ENCODE peak calls at places on chromosomes 16 and 17, in nine cellular contexts. S is IMR-90, N is transverse colon, I is adrenal gland, K is fibroblast of lung, V is HFFc6, B is body of pancreas, Z is A673, R is GM13976. G is an unnamed sample.

GRCh38 chr17:17034028-17034427 is 8.2 kb upstream of the MPRIP start:
- DNase-seq in B (no peak), R (no peak), I (no peak), N (no peak), Z (no peak), K (no peak), S (no peak), V (no peak), G (no peak)

GRCh38 chr17:75102385-75102821 is 7.4 kb upstream of the ARMC7 start:
- DNase-seq in I (no peak), Z (no peak), V (no peak), N (no peak), S (no peak), R (peak; percentile 62), K (no peak), B (no peak), G (no peak)

GRCh38 chr16:89115216-89115949 is 21.7 kb downstream of the ACSF3 start:
- DNase-seq in V (no peak), Z (no peak), I (peak; percentile 74), S (no peak), K (no peak), B (peak; percentile 33), R (peak; percentile 85), N (peak; percentile 85), G (peak; percentile 77)

GRCh38 chr16:50879873-50880695 is 138.2 kb downstream of the CYLD start:
- DNase-seq in R (no peak), S (no peak), V (no peak), Z (peak; percentile 9), B (peak; percentile 23), K (no peak), N (no peak), I (peak; percentile 15), G (no peak)

GRCh38 chr16:68064791-68065365 is 20.3 kb upstream of the NFATC3 start:
- DNase-seq in N (peak; percentile 78), Z (peak; percentile 76), R (peak; percentile 69), I (peak; percentile 82), S (peak; percentile 91), B (peak; percentile 69), K (peak; percentile 71), V (peak; percentile 87), G (peak; percentile 64)

GRCh38 chr16:5928476-5929055 is 831.0 kb upstream of the EEF2KMT start:
- DNase-seq in K (no peak), Z (no peak), R (no peak), I (no peak), N (no peak), V (no peak), S (no peak), B (no peak), G (no peak)

GRCh38 chr16:54027126-54027922 is 259.3 kb downstream of the IRX3 start:
- DNase-seq in S (peak; percentile 83), B (no peak), V (peak; percentile 72), K (peak; percentile 58), Z (no peak), I (peak; percentile 33), R (no peak), N (no peak), G (no peak)

GRCh38 chr17:67628580-67629013 is 89.1 kb upstream of the NOL11 start:
- DNase-seq in K (peak; percentile 28), S (no peak), N (no peak), I (peak; percentile 51), V (no peak), Z (peak; percentile 19), B (peak; percentile 56), R (peak; percentile 80), G (no peak)

GRCh38 chr16:67237396-67238277 is 9.6 kb downstream of the FHOD1 start:
- DNase-seq in R (no peak), I (no peak), Z (no peak), B (peak; percentile 12), S (no peak), K (no peak), N (no peak), V (no peak), G (no peak)

GRCh38 chr17:8488931-8489330 is 53.2 kb downstream of the NDEL1 start:
- DNase-seq in B (no peak), N (no peak), S (peak; percentile 98), Z (peak; percentile 25), I (peak; percentile 80), V (peak; percentile 98), R (no peak), K (peak; percentile 93), G (no peak)

GRCh38 chr17:73280191-73280590 is 18.5 kb upstream of the CPSF4L start:
- DNase-seq in N (no peak), B (no peak), V (no peak), I (no peak), R (no peak), K (no peak), S (no peak), Z (no peak), G (no peak)

GRCh38 chr17:7004398-7005253 is 7.8 kb upstream of the RNASEK start:
- DNase-seq in S (peak; percentile 54), N (no peak), R (peak; percentile 76), K (peak; percentile 64), Z (peak; percentile 87), V (peak; percentile 56), B (no peak), I (peak; percentile 35), G (no peak)

GRCh38 chr17:78299052-78299451 is 60.8 kb downstream of the SOCS3 start:
- DNase-seq in S (no peak), Z (no peak), V (no peak), N (no peak), B (no peak), K (no peak), R (no peak), I (no peak), G (no peak)

GRCh38 chr16:57562669-57563486 is 20.4 kb downstream of the ADGRG5 start:
- DNase-seq in B (no peak), N (no peak), K (no peak), S (no peak), I (no peak), V (no peak), R (no peak), Z (no peak), G (no peak)

GRCh38 chr16:84989791-84990620 is 21.3 kb downstream of the ZDHHC7 start:
- DNase-seq in S (no peak), K (no peak), N (no peak), R (no peak), Z (no peak), B (no peak), I (no peak), V (no peak), G (no peak)

GRCh38 chr17:30521766-30522165 is 44.6 kb downstream of the GOSR1 start:
- DNase-seq in B (no peak), N (no peak), V (no peak), K (no peak), R (no peak), S (no peak), I (no peak), Z (no peak), G (no peak)

GRCh38 chr16:72371307-72372081 is 199.5 kb upstream of the PMFBP1 start:
- DNase-seq in Z (no peak), K (peak; percentile 52), R (no peak), N (no peak), S (peak; percentile 25), V (peak; percentile 8), I (no peak), B (no peak), G (no peak)

GRCh38 chr17:79414063-79414462 is 196.8 kb downstream of the RBFOX3 start:
- DNase-seq in S (no peak), V (no peak), I (no peak), B (no peak), R (no peak), K (no peak), N (no peak), Z (no peak), G (no peak)

GRCh38 chr16:79665970-79666369 is 65.4 kb upstream of the MAF start:
- DNase-seq in B (no peak), R (no peak), V (no peak), N (no peak), Z (no peak), S (no peak), I (no peak), K (no peak), G (no peak)

GRCh38 chr17:37844977-37845293 is 79.3 kb upstream of the TBC1D3K start:
- DNase-seq in I (no peak), S (no peak), K (no peak), N (no peak), R (no peak), V (no peak), Z (no peak), B (no peak), G (no peak)
- TF ChIP-seq CTCF in I (no peak), S (no peak), K (no peak), N (no peak), R (no peak), V (peak; percentile 54), Z (peak; percentile 1), B (no peak), G (peak; percentile 14)

GRCh38 chr16:27109666-27110523 is 43.2 kb downstream of the C16orf82 start:
- DNase-seq in Z (peak; percentile 85), V (peak; percentile 53), R (peak; percentile 92), B (peak; percentile 52), S (peak; percentile 47), K (peak; percentile 75), N (peak; percentile 90), I (peak; percentile 66), G (peak; percentile 77)
- TF ChIP-seq CTCF in Z (peak; percentile 52), V (peak; percentile 98), R (peak; percentile 96), B (peak; percentile 71), S (peak; percentile 91), K (peak; percentile 78), N (peak; percentile 82), I (peak; percentile 89), G (peak; percentile 96)

GRCh38 chr17:70896843-70897242 is 727.5 kb downstream of the KCNJ2 start:
- DNase-seq in I (no peak), N (no peak), S (no peak), V (peak; percentile 2), K (peak; percentile 15), Z (no peak), R (no peak), B (no peak), G (no peak)
- TF ChIP-seq CTCF in I (no peak), N (no peak), S (no peak), V (no peak), K (no peak), Z (no peak), R (no peak), B (no peak), G (no peak)

GRCh38 chr16:1998360-1998835 is 8.6 kb downstream of the SYNGR3 start:
- DNase-seq in V (no peak), N (no peak), B (no peak), R (no peak), K (no peak), I (no peak), Z (no peak), S (no peak), G (no peak)

GRCh38 chr16:1999866-2000514 is 9.6 kb downstream of the ZNF598 start:
- DNase-seq in K (no peak), S (no peak), I (no peak), R (no peak), Z (no peak), N (no peak), B (no peak), V (no peak), G (no peak)

GRCh38 chr16:1998852-1999801 is 9.4 kb downstream of the SYNGR3 start:
- DNase-seq in V (no peak), K (no peak), Z (no peak), I (no peak), S (no peak), R (no peak), B (no peak), N (no peak), G (no peak)

GRCh38 chr16:1996175-1996574 is 6.4 kb downstream of the SYNGR3 start:
- DNase-seq in S (no peak), R (no peak), Z (no peak), B (no peak), K (no peak), V (no peak), I (no peak), N (no peak), G (no peak)

GRCh38 chr16:1997591-1998359 is 8.0 kb downstream of the SYNGR3 start:
- DNase-seq in Z (no peak), V (no peak), K (peak; percentile 89), R (no peak), B (no peak), N (no peak), S (peak; percentile 75), I (no peak), G (no peak)
- TF ChIP-seq CTCF in Z (no peak), V (no peak), K (no peak), R (no peak), B (no peak), N (no peak), S (no peak), I (no peak), G (no peak)